ENCODE peak calls at places on chromosomes 5 and 9, in seven cellular contexts. D is sigmoid colon, I is thyroid gland, U is vagina, W is suprapubic skin, N is GM12892, E is IMR-90. P is an unnamed sample.

GRCh38 chr9:129401623-129402340 is 219.1 kb downstream of the C9orf50 start:
- DNase-seq in D (no peak), I (peak), U (no peak), W (no peak), N (no peak), E (no peak), P (no peak)

GRCh38 chr9:131443648-131444047 is 49.8 kb downstream of the PRRC2B start:
- DNase-seq in D (no peak), I (no peak), U (no peak), W (no peak), N (no peak), E (no peak), P (no peak)

GRCh38 chr5:127887282-127887681 is 184.1 kb downstream of the CCDC192 start:
- DNase-seq in D (no peak), I (no peak), U (no peak), W (no peak), N (no peak), E (no peak), P (no peak)

GRCh38 chr9:272251-273213 is 57.9 kb downstream of the DOCK8 start:
- DNase-seq in D (no peak), I (no peak), U (no peak), W (no peak), N (peak), E (no peak), P (no peak)

GRCh38 chr9:78994476-78994875 is 577.3 kb upstream of the TLE4 start:
- DNase-seq in D (no peak), I (no peak), U (no peak), W (no peak), N (no peak), E (no peak), P (no peak)

GRCh38 chr5:2657151-2657550 is 94.3 kb downstream of the IRX2 start:
- DNase-seq in D (no peak), I (no peak), U (no peak), W (peak), N (no peak), E (no peak), P (no peak)

GRCh38 chr9:38432922-38433510 is 8.8 kb upstream of the IGFBPL1 start:
- DNase-seq in D (no peak), I (no peak), U (no peak), W (no peak), N (no peak), E (peak), P (no peak)

GRCh38 chr5:37816883-37817282 is 23.0 kb downstream of the GDNF start:
- DNase-seq in D (no peak), I (no peak), U (no peak), W (no peak), N (no peak), E (peak), P (no peak)

GRCh38 chr5:112123060-112123459 is 296.0 kb downstream of the EPB41L4A start:
- DNase-seq in D (no peak), I (no peak), U (no peak), W (no peak), N (no peak), E (no peak), P (no peak)

GRCh38 chr5:57817924-57818323 is 335.3 kb upstream of the ACTBL2 start:
- DNase-seq in D (no peak), I (no peak), U (no peak), W (no peak), N (no peak), E (no peak), P (no peak)

GRCh38 chr5:72152506-72152905 is 45.2 kb downstream of the MAP1B start:
- DNase-seq in D (no peak), I (no peak), U (no peak), W (no peak), N (no peak), E (peak), P (no peak)

GRCh38 chr9:6187272-6187671 is 28.3 kb upstream of the IL33 start:
- DNase-seq in D (no peak), I (no peak), U (no peak), W (no peak), N (no peak), E (no peak), P (no peak)

GRCh38 chr5:160621503-160621902 is 199.8 kb downstream of the PTTG1 start:
- DNase-seq in D (no peak), I (no peak), U (no peak), W (no peak), N (no peak), E (no peak), P (no peak)

GRCh38 chr9:31355159-31355882 is 1029.1 kb upstream of the ACO1 start:
- DNase-seq in D (no peak), I (no peak), U (no peak), W (no peak), N (no peak), E (no peak), P (no peak)

GRCh38 chr5:135501965-135502364 is 33.8 kb downstream of the NEUROG1 start:
- DNase-seq in D (no peak), I (no peak), U (peak), W (no peak), N (no peak), E (no peak), P (no peak)

GRCh38 chr5:82050955-82051354 is 79.1 kb downstream of the ATG10 start:
- DNase-seq in D (no peak), I (no peak), U (no peak), W (no peak), N (no peak), E (no peak), P (no peak)

GRCh38 chr5:89343666-89344065 is 460.7 kb upstream of the MEF2C start:
- DNase-seq in D (no peak), I (peak), U (no peak), W (no peak), N (no peak), E (peak), P (no peak)

GRCh38 chr5:78903936-78904335 is 81.2 kb downstream of the ARSB start:
- DNase-seq in D (no peak), I (no peak), U (no peak), W (no peak), N (no peak), E (peak), P (no peak)

GRCh38 chr9:98860871-98861293 is 53.4 kb downstream of the GALNT12 start:
- DNase-seq in D (peak), I (peak), U (no peak), W (no peak), N (no peak), E (peak), P (peak)

GRCh38 chr5:38621331-38621730 is 64.9 kb upstream of the LIFR start:
- DNase-seq in D (no peak), I (no peak), U (no peak), W (no peak), N (no peak), E (no peak), P (no peak)

GRCh38 chr5:151345808-151346478 is 1.4 kb downstream of the SLC36A2 start:
- DNase-seq in D (no peak), I (peak), U (no peak), W (no peak), N (no peak), E (peak), P (no peak)

GRCh38 chr5:170541146-170541769 is 37.4 kb downstream of the KCNIP1 start:
- DNase-seq in D (peak), I (no peak), U (no peak), W (no peak), N (no peak), E (no peak), P (peak)

GRCh38 chr5:54624671-54625583 is 107.4 kb downstream of the SNX18 start:
- DNase-seq in D (no peak), I (no peak), U (no peak), W (no peak), N (no peak), E (peak), P (no peak)

GRCh38 chr5:1799110-1799601 is 481 bp downstream of the MRPL36 start:
- DNase-seq in D (no peak), I (peak), U (no peak), W (peak), N (peak), E (peak), P (no peak)

GRCh38 chr9:126454795-126455194 is 128.2 kb downstream of the MVB12B start:
- DNase-seq in D (no peak), I (no peak), U (no peak), W (no peak), N (no peak), E (no peak), P (peak)

GRCh38 chr5:116502616-116503015 is 72.0 kb downstream of the SEMA6A start:
- DNase-seq in D (peak), I (peak), U (no peak), W (no peak), N (no peak), E (peak), P (no peak)

GRCh38 chr5:140044041-140044440 is 942 bp upstream of the NRG2 start:
- DNase-seq in D (no peak), I (no peak), U (no peak), W (no peak), N (no peak), E (no peak), P (no peak)

GRCh38 chr5:31811210-31811609 is 172.3 kb downstream of the PDZD2 start:
- DNase-seq in D (no peak), I (no peak), U (no peak), W (no peak), N (no peak), E (peak), P (no peak)

GRCh38 chr5:154421868-154422267 is 23.9 kb upstream of the SAP30L start:
- DNase-seq in D (no peak), I (no peak), U (no peak), W (no peak), N (no peak), E (peak), P (no peak)

GRCh38 chr5:156259618-156260017 is 67.3 kb upstream of the SGCD start:
- DNase-seq in D (no peak), I (no peak), U (no peak), W (no peak), N (no peak), E (no peak), P (no peak)

GRCh38 chr9:2420488-2421056 is 201.0 kb upstream of the VLDLR start:
- DNase-seq in D (no peak), I (no peak), U (no peak), W (no peak), N (no peak), E (no peak), P (no peak)

GRCh38 chr5:174708466-174709207 is 15.7 kb upstream of the MSX2 start:
- DNase-seq in D (peak), I (no peak), U (no peak), W (no peak), N (no peak), E (no peak), P (no peak)

GRCh38 chr9:120713257-120714087 is 798 bp downstream of the MEGF9 start:
- DNase-seq in D (peak), I (peak), U (no peak), W (no peak), N (no peak), E (no peak), P (peak)

GRCh38 chr5:16735092-16735970 is 118.5 kb upstream of the RETREG1 start:
- DNase-seq in D (no peak), I (no peak), U (no peak), W (no peak), N (no peak), E (no peak), P (peak)

GRCh38 chr5:751496-751895 is 33.0 kb downstream of the ZDHHC11B start:
- DNase-seq in D (no peak), I (no peak), U (peak), W (peak), N (no peak), E (no peak), P (no peak)

GRCh38 chr5:151216781-151217180 is 7.1 kb downstream of the CCDC69 start:
- DNase-seq in D (no peak), I (no peak), U (no peak), W (no peak), N (no peak), E (no peak), P (no peak)

GRCh38 chr9:136061405-136061804 is 33.7 kb downstream of the NACC2 start:
- DNase-seq in D (peak), I (no peak), U (no peak), W (no peak), N (peak), E (no peak), P (no peak)

GRCh38 chr5:174459071-174459702 is 265.2 kb upstream of the MSX2 start:
- DNase-seq in D (no peak), I (no peak), U (no peak), W (no peak), N (no peak), E (no peak), P (no peak)

DNA sequence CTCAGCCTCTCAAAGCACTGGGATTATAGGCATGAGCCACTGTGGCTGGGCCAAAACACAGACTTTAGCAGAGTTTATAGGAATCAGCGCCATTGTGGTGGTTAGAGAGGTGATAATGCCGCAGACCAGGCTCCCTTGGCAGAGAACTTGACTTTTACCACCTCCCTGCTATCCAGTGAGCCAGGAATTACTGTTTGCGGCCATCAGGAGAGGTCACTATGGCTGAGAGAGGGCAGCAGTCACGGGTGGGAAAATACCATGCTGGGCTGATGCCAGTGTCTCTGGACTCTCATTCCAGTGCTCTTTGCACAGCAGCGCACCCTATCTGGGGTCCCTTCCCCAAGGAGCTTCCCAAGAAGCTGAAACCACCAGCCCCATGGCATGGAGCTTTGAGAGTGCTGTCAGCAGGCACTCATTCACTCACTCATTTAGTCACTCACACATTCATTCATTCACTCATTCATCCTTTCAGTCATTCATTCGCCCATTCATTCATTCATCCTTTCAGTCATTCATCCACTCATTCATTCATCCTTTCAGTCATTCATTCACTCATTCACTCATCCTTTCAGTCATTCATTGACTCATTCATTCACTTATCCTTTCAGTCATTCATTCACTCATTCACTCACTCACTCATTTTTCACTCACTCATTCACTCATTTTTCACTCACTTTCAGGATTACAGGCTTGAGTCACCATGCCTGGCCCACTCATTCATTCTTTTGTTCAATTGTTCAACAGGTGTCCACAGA is 27.3 kb upstream of the RNU6ATAC start:
- DNase-seq in D (peak), I (peak), U (no peak), W (peak), N (no peak), E (no peak), P (no peak)
- TF ChIP-seq POLR2A in D (no peak), I (no peak), U (no peak), W (no peak), N (no peak), E (no peak), P (no peak)

DNA sequence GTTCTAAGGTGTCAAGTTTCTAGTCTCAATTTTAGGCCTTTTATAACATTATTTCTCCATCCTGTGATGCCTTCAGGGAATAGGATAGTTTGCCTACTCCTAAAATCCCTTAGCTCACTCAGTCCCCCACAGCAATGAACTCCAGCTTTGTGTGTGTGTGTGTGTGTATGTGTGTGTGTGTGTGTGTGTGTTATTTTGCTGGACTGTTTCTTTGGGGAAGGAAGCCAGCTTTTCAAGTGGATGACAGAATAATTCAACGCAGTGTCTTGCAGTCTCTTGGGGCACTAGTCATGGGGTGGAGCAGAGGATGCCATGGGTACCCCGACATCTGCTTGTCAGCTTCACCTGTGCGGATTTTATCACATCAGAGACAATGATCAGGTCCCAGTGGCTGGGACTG is 262.8 kb upstream of the DAPK1 start:
- DNase-seq in D (no peak), I (no peak), U (no peak), W (no peak), N (no peak), E (no peak), P (no peak)
- TF ChIP-seq POLR2A in D (no peak), I (no peak), U (no peak), W (no peak), N (no peak), E (no peak), P (no peak)

GRCh38 chr5:59835782-59836181 is 57.7 kb downstream of the PDE4D start:
- DNase-seq in D (no peak), I (no peak), U (no peak), W (no peak), N (no peak), E (peak), P (no peak)

GRCh38 chr5:59840200-59840601 is 53.3 kb downstream of the PDE4D start:
- DNase-seq in D (no peak), I (no peak), U (no peak), W (no peak), N (no peak), E (peak), P (no peak)

GRCh38 chr5:59838989-59839388 is 54.5 kb downstream of the PDE4D start:
- DNase-seq in D (no peak), I (no peak), U (no peak), W (no peak), N (no peak), E (no peak), P (no peak)

GRCh38 chr5:59837071-59837470 is 56.5 kb downstream of the PDE4D start:
- DNase-seq in D (no peak), I (no peak), U (no peak), W (no peak), N (no peak), E (no peak), P (no peak)

GRCh38 chr5:59838067-59838466 is 55.5 kb downstream of the PDE4D start:
- DNase-seq in D (no peak), I (no peak), U (no peak), W (no peak), N (no peak), E (no peak), P (no peak)
- TF ChIP-seq POLR2A in D (no peak), I (no peak), U (no peak), W (no peak), N (no peak), E (no peak), P (no peak)

GRCh38 chr5:177133845-177134652 is 476 bp downstream of the NSD1 start:
- DNase-seq in D (peak), I (peak), U (no peak), W (no peak), N (no peak), E (peak), P (no peak)
- TF ChIP-seq POLR2A in D (peak), I (no peak), U (no peak), W (no peak), N (peak), E (no peak), P (no peak)